ENCODE peak calls at places on chromosomes 7 and 10, in nine cellular contexts. J is IMR-90, X is gastrocnemius medialis, I is prostate gland, G is Peyer's patch, Q is spleen, C is HCT116, S is uterus, W is A549. O is an unnamed sample.

GRCh38 chr7:107622429-107622828 is 38.2 kb upstream of the SLC26A4 start:
- DNase-seq in X (no peak), C (no peak), W (no peak), J (peak; percentile 81), S (no peak), Q (no peak), G (no peak), I (no peak), O (no peak)

GRCh38 chr7:151665363-151665762 is 145.7 kb upstream of the RHEB start:
- DNase-seq in J (peak; percentile 96), Q (no peak), X (no peak), C (no peak), I (no peak), W (no peak), G (no peak), S (peak; percentile 77), O (peak; percentile 88)

GRCh38 chr7:159098795-159099194 is 45.9 kb downstream of the VIPR2 start:
- DNase-seq in J (no peak), X (no peak), I (no peak), Q (peak; percentile 64), S (peak; percentile 59), C (no peak), G (no peak), W (no peak), O (peak; percentile 75)

GRCh38 chr7:52475192-52475591 is 560.2 kb upstream of the POM121L12 start:
- DNase-seq in J (no peak), W (no peak), S (no peak), I (no peak), C (no peak), G (no peak), Q (no peak), X (no peak), O (no peak)

GRCh38 chr10:689433-690226 is at the start of gene DIP2C:
- DNase-seq in W (peak; percentile 62), C (peak; percentile 16), G (no peak), I (peak; percentile 69), J (peak; percentile 77), X (peak; percentile 35), S (peak; percentile 79), Q (no peak), O (peak; percentile 92)

GRCh38 chr10:76397210-76397881 is 965.9 kb downstream of the LRMDA start:
- DNase-seq in J (no peak), X (no peak), I (peak; percentile 13), W (no peak), Q (no peak), G (no peak), C (no peak), S (peak; percentile 71), O (peak; percentile 94)

GRCh38 chr10:100183482-100183881 is 2.3 kb downstream of the ERLIN1 start:
- DNase-seq in S (no peak), G (no peak), I (peak; percentile 62), W (peak; percentile 11), J (peak; percentile 10), C (no peak), X (no peak), Q (no peak), O (no peak)

GRCh38 chr10:132308588-132309451 is 1.1 kb upstream of the STK32C start:
- DNase-seq in Q (peak; percentile 89), X (no peak), C (no peak), S (no peak), J (no peak), G (no peak), I (no peak), W (no peak), O (no peak)

GRCh38 chr7:2060701-2061100 is 172.0 kb downstream of the MAD1L1 start:
- DNase-seq in J (peak; percentile 94), S (no peak), I (no peak), X (no peak), W (no peak), Q (no peak), C (no peak), G (no peak), O (no peak)

GRCh38 chr7:2066251-2066919 is 166.4 kb downstream of the MAD1L1 start:
- DNase-seq in Q (peak; percentile 87), S (no peak), J (no peak), W (no peak), I (no peak), G (peak; percentile 69), X (no peak), C (no peak), O (no peak)

GRCh38 chr7:2065516-2065915 is 167.2 kb downstream of the MAD1L1 start:
- DNase-seq in X (no peak), W (no peak), I (no peak), Q (no peak), C (no peak), J (no peak), S (no peak), G (no peak), O (no peak)

GRCh38 chr7:2062648-2063047 is 170.1 kb downstream of the MAD1L1 start:
- DNase-seq in G (no peak), W (no peak), I (no peak), C (no peak), Q (no peak), X (no peak), J (no peak), S (no peak), O (no peak)

DNA sequence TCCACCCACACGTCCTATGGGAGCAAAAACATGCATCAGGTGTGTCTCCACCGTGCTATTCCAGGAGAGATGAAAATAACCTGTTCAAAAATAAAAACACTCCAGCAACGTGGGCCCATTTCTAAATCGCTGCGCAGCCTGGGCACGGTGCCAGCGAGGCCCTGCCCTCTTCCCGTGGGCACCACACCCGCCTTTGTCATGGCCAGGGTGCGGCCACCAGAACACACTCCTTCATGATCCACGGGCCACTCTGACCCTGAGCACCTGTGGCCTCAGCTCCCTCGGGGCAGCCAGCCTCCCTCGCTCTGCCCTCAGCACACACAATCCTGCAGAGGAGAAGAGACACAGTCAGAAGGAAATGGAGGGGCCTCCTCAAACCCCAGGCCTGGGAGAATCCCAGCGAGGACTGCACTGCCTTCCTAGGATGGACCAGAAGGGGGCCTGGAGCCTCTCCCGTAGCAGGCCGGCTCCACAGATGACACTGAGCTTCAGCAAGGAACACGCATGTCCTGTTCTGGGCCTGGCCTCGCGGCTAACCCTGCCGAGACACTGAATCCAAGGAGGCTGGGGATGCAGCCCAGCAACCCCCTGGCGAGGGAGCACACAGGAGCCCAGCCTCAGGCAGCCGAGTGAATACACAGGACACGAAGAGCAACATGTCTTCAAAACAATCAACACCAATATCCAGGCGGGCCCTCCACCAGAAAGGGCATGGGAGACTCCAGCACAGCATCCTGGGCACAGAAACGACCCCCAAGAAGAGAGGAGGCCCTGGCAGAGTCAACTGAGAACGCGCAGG is 169.0 kb downstream of the MAD1L1 start:
- DNase-seq in C (no peak), G (no peak), Q (no peak), I (no peak), X (no peak), J (peak; percentile 17), W (peak; percentile 11), S (peak; percentile 32), O (no peak)
- TF ChIP-seq CTCF in C (no peak), G (no peak), Q (peak; percentile 14), I (no peak), X (no peak), J (peak; percentile 16), W (no peak), S (no peak), O (no peak)

GRCh38 chr10:11884706-11885423 is 61.7 kb downstream of the PROSER2 start:
- DNase-seq in C (no peak), G (no peak), W (no peak), J (no peak), I (no peak), Q (no peak), S (no peak), X (no peak), O (no peak)

GRCh38 chr10:11881028-11881476 is 57.9 kb downstream of the PROSER2 start:
- DNase-seq in I (no peak), J (no peak), G (no peak), W (no peak), X (no peak), C (no peak), Q (no peak), S (no peak), O (no peak)

GRCh38 chr10:11881477-11882417 is 58.6 kb downstream of the PROSER2 start:
- DNase-seq in J (peak; percentile 23), C (peak; percentile 94), G (no peak), X (no peak), I (no peak), Q (no peak), S (no peak), W (peak; percentile 86), O (no peak)

GRCh38 chr10:11880169-11881027 is 57.2 kb downstream of the PROSER2 start:
- DNase-seq in X (no peak), Q (peak; percentile 55), W (no peak), C (no peak), G (no peak), J (no peak), I (no peak), S (no peak), O (no peak)

DNA sequence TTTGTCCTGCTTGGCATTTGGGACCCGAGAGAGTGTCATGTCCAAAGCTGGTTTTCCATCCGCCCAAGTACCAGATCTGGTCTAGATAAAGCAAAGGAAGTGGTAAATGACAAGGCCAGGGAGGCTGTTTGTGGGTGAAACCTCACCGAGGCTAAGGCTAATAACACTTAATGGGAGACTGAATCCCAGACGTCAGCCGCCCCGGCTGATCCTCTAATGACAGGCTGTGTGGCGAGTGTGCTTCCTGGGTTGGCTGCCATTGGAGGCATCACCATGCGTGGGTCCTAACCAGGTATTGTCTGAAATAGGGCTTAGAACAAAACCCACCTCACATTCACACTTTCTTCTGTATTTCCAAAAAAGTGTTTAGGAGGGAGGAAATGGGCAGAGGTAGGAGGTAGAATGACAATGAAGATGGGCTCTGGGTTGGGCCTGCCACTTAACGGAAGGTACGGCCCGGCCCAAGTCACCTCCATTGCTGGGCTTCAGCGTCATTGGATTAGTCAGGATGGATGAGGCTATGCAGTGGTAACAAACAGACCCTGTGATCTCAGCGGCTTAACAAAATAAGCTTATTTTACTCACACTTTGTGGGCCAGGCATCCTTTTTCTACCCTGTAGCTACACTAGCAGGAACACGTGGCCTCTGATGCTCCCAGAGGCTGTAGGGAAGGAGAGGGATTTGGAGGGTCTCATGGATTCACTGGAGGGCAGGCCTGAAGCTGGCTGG is 59.7 kb downstream of the PROSER2 start:
- DNase-seq in W (no peak), I (no peak), G (no peak), X (no peak), Q (no peak), J (no peak), S (no peak), C (no peak), O (peak; percentile 4)
- TF ChIP-seq POLR2A in W (no peak), I (no peak), G (no peak), X (no peak), Q (no peak), J (no peak), S (no peak), C (no peak), O (no peak)

GRCh38 chr10:103851261-103851660 is 4.1 kb downstream of the SH3PXD2A start:
- DNase-seq in S (no peak), X (no peak), G (no peak), J (no peak), Q (no peak), I (no peak), W (no peak), C (no peak), O (peak; percentile 53)
- H3K4me1 ChIP-seq in S (no peaks in the 10 kb centered on the region), X (peaks cover 67% of the 10 kb centered on the region), G (peaks cover 14% of the 10 kb centered on the region), J (peaks cover 37% of the 10 kb centered on the region), Q (peaks cover 12% of the 10 kb centered on the region), I (peaks cover 13% of the 10 kb centered on the region), W (peaks cover 12% of the 10 kb centered on the region), C (no peaks in the 10 kb centered on the region), O (peaks cover 64% of the 10 kb centered on the region)

DNA sequence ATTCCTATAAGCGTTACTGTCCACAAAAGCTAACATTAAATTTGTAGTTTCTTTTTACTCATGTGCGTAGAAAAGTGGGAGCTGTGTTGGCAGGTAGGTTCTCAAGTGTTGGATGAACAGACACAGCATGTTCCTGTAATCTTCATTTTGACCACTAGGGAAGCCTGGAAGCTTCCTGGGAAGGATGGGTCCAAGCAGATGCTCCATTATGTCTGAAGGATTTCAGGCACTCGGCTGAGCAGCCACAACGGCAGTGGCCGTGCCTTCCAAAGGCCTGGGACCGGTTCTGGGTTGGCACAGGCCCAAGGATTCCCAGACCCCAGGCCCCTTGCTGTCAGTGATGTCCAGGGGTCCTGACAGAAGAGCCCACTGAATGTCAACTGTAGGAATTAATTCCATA is 386.3 kb downstream of the TNS3 start:
- DNase-seq in Q (no peak), J (no peak), C (peak; percentile 21), S (no peak), W (peak; percentile 44), I (no peak), X (no peak), G (no peak), O (no peak)
- TF ChIP-seq CTCF in Q (no peak), J (no peak), C (no peak), S (no peak), W (no peak), I (no peak), X (no peak), G (no peak), O (no peak)

O was measured in sigmoid colon.